ENCODE peak calls at places on chromosomes 7 and 10, in nine cellular contexts. One of them, this sample, is unnamed.

GRCh38 chr7:149261321-149261828 is 621 bp upstream of the ZNF783 start:
- DNase-seq in tibial nerve: peak
- DNase-seq in A549: peak
- DNase-seq in sigmoid colon: no peak
- DNase-seq in GM12878: no peak
- DNase-seq in suprapubic skin: no peak
- DNase-seq in stomach: no peak
- DNase-seq in ovary: no peak
- DNase-seq in SK-N-SH: peak
- DNase-seq in this sample: no peak

GRCh38 chr7:19957664-19958063 is 184.2 kb upstream of the TMEM196 start:
- DNase-seq in tibial nerve: no peak
- DNase-seq in A549: peak
- DNase-seq in sigmoid colon: no peak
- DNase-seq in GM12878: no peak
- DNase-seq in suprapubic skin: no peak
- DNase-seq in stomach: no peak
- DNase-seq in ovary: no peak
- DNase-seq in SK-N-SH: no peak
- DNase-seq in this sample: no peak

GRCh38 chr10:129466703-129467345 is at the start of gene MGMT:
- DNase-seq in tibial nerve: peak
- DNase-seq in A549: peak
- DNase-seq in sigmoid colon: peak
- DNase-seq in GM12878: peak
- DNase-seq in suprapubic skin: peak
- DNase-seq in stomach: peak
- DNase-seq in ovary: peak
- DNase-seq in SK-N-SH: peak
- DNase-seq in this sample: peak

GRCh38 chr7:64863021-64863420 is 40.1 kb upstream of the ZNF273 start:
- DNase-seq in tibial nerve: no peak
- DNase-seq in A549: no peak
- DNase-seq in sigmoid colon: no peak
- DNase-seq in GM12878: no peak
- DNase-seq in suprapubic skin: no peak
- DNase-seq in stomach: no peak
- DNase-seq in ovary: no peak
- DNase-seq in SK-N-SH: no peak
- DNase-seq in this sample: no peak

GRCh38 chr10:66228887-66229286 is 696.9 kb upstream of the LRRTM3 start:
- DNase-seq in tibial nerve: no peak
- DNase-seq in A549: no peak
- DNase-seq in sigmoid colon: no peak
- DNase-seq in GM12878: no peak
- DNase-seq in suprapubic skin: no peak
- DNase-seq in stomach: no peak
- DNase-seq in ovary: no peak
- DNase-seq in SK-N-SH: no peak
- DNase-seq in this sample: no peak

GRCh38 chr10:3239066-3239919 is 66.7 kb upstream of the PITRM1 start:
- DNase-seq in tibial nerve: peak
- DNase-seq in A549: peak
- DNase-seq in sigmoid colon: peak
- DNase-seq in GM12878: no peak
- DNase-seq in suprapubic skin: no peak
- DNase-seq in stomach: peak
- DNase-seq in ovary: peak
- DNase-seq in SK-N-SH: peak
- DNase-seq in this sample: no peak

GRCh38 chr7:5406957-5407930 is 16.4 kb downstream of the TNRC18 start:
- DNase-seq in tibial nerve: no peak
- DNase-seq in A549: no peak
- DNase-seq in sigmoid colon: no peak
- DNase-seq in GM12878: no peak
- DNase-seq in suprapubic skin: no peak
- DNase-seq in stomach: no peak
- DNase-seq in ovary: no peak
- DNase-seq in SK-N-SH: no peak
- DNase-seq in this sample: no peak

GRCh38 chr7:141027043-141027442 is 12.3 kb upstream of the MRPS33 start:
- DNase-seq in tibial nerve: no peak
- DNase-seq in A549: no peak
- DNase-seq in sigmoid colon: no peak
- DNase-seq in GM12878: no peak
- DNase-seq in suprapubic skin: no peak
- DNase-seq in stomach: no peak
- DNase-seq in ovary: no peak
- DNase-seq in SK-N-SH: no peak
- DNase-seq in this sample: no peak

GRCh38 chr7:120993575-120994191 is 5.2 kb downstream of the CPED1 start:
- DNase-seq in tibial nerve: no peak
- DNase-seq in A549: no peak
- DNase-seq in sigmoid colon: no peak
- DNase-seq in GM12878: no peak
- DNase-seq in suprapubic skin: no peak
- DNase-seq in stomach: no peak
- DNase-seq in ovary: no peak
- DNase-seq in SK-N-SH: no peak
- DNase-seq in this sample: no peak

GRCh38 chr7:2869981-2870380 is 25.9 kb upstream of the GNA12 start:
- DNase-seq in tibial nerve: no peak
- DNase-seq in A549: no peak
- DNase-seq in sigmoid colon: no peak
- DNase-seq in GM12878: no peak
- DNase-seq in suprapubic skin: no peak
- DNase-seq in stomach: no peak
- DNase-seq in ovary: peak
- DNase-seq in SK-N-SH: no peak
- DNase-seq in this sample: no peak

GRCh38 chr7:130071701-130072622 is 1.6 kb downstream of the KLHDC10 start:
- DNase-seq in tibial nerve: peak
- DNase-seq in A549: peak
- DNase-seq in sigmoid colon: peak
- DNase-seq in GM12878: peak
- DNase-seq in suprapubic skin: no peak
- DNase-seq in stomach: peak
- DNase-seq in ovary: peak
- DNase-seq in SK-N-SH: peak
- DNase-seq in this sample: no peak

GRCh38 chr7:6183006-6183405 is 89.4 kb downstream of the CYTH3 start:
- DNase-seq in tibial nerve: no peak
- DNase-seq in A549: no peak
- DNase-seq in sigmoid colon: no peak
- DNase-seq in GM12878: no peak
- DNase-seq in suprapubic skin: no peak
- DNase-seq in stomach: no peak
- DNase-seq in ovary: no peak
- DNase-seq in SK-N-SH: no peak
- DNase-seq in this sample: no peak

GRCh38 chr10:107398115-107398514 is 233.6 kb upstream of the SORCS1 start:
- DNase-seq in tibial nerve: no peak
- DNase-seq in A549: no peak
- DNase-seq in sigmoid colon: no peak
- DNase-seq in GM12878: no peak
- DNase-seq in suprapubic skin: no peak
- DNase-seq in stomach: no peak
- DNase-seq in ovary: no peak
- DNase-seq in SK-N-SH: no peak
- DNase-seq in this sample: no peak

GRCh38 chr10:121069061-121069850 is 218.1 kb downstream of the WDR11 start:
- DNase-seq in tibial nerve: no peak
- DNase-seq in A549: peak
- DNase-seq in sigmoid colon: no peak
- DNase-seq in GM12878: peak
- DNase-seq in suprapubic skin: no peak
- DNase-seq in stomach: no peak
- DNase-seq in ovary: no peak
- DNase-seq in SK-N-SH: no peak
- DNase-seq in this sample: no peak

GRCh38 chr7:74405899-74406512 is 47.7 kb upstream of the GTF2IRD1 start:
- DNase-seq in tibial nerve: no peak
- DNase-seq in A549: no peak
- DNase-seq in sigmoid colon: peak
- DNase-seq in GM12878: no peak
- DNase-seq in suprapubic skin: no peak
- DNase-seq in stomach: no peak
- DNase-seq in ovary: no peak
- DNase-seq in SK-N-SH: no peak
- DNase-seq in this sample: no peak

GRCh38 chr10:63414481-63415260 is 51.1 kb downstream of the JMJD1C start:
- DNase-seq in tibial nerve: no peak
- DNase-seq in A549: peak
- DNase-seq in sigmoid colon: no peak
- DNase-seq in GM12878: no peak
- DNase-seq in suprapubic skin: no peak
- DNase-seq in stomach: no peak
- DNase-seq in ovary: no peak
- DNase-seq in SK-N-SH: no peak
- DNase-seq in this sample: no peak

GRCh38 chr10:101031796-101032636 is 982 bp downstream of the SFXN3 start:
- DNase-seq in tibial nerve: peak
- DNase-seq in A549: peak
- DNase-seq in sigmoid colon: peak
- DNase-seq in GM12878: no peak
- DNase-seq in suprapubic skin: peak
- DNase-seq in stomach: peak
- DNase-seq in ovary: peak
- DNase-seq in SK-N-SH: peak
- DNase-seq in this sample: peak

GRCh38 chr10:49162761-49163160 is 25.4 kb downstream of the TMEM273 start:
- DNase-seq in tibial nerve: no peak
- DNase-seq in A549: no peak
- DNase-seq in sigmoid colon: no peak
- DNase-seq in GM12878: no peak
- DNase-seq in suprapubic skin: no peak
- DNase-seq in stomach: no peak
- DNase-seq in ovary: no peak
- DNase-seq in SK-N-SH: no peak
- DNase-seq in this sample: no peak

GRCh38 chr10:105837951-105838350 is 1196.9 kb downstream of the SORCS3 start:
- DNase-seq in tibial nerve: no peak
- DNase-seq in A549: no peak
- DNase-seq in sigmoid colon: no peak
- DNase-seq in GM12878: peak
- DNase-seq in suprapubic skin: no peak
- DNase-seq in stomach: no peak
- DNase-seq in ovary: no peak
- DNase-seq in SK-N-SH: peak
- DNase-seq in this sample: no peak
- H3K4me3 ChIP-seq in tibial nerve: peak
- H3K4me3 ChIP-seq in A549: peak
- H3K4me3 ChIP-seq in sigmoid colon: peak
- H3K4me3 ChIP-seq in GM12878: peak
- H3K4me3 ChIP-seq in suprapubic skin: peak
- H3K4me3 ChIP-seq in stomach: peak
- H3K4me3 ChIP-seq in ovary: peak
- H3K4me3 ChIP-seq in SK-N-SH: peak
- H3K4me3 ChIP-seq in this sample: peak

DNA sequence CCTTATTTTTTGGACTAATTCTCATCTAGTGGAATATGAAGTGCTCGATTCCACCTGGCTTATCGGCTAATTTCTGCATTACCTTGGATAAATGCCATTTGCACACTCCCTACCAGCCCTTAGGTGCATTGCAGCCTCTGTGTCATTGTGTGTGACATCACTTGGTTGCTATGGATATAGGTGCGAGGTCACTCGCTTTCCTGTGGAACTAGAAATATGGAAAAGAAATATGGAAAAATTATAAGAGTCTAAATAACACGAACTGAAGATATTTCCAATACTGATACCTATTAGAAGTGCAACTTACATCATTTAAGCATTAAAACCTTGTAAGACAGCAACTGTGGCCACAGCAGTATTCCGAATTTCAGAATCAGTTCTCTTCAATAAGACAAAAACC is 2.0 kb downstream of the YWHAG start:
- DNase-seq in tibial nerve: no peak
- DNase-seq in A549: peak
- DNase-seq in sigmoid colon: peak
- DNase-seq in GM12878: no peak
- DNase-seq in suprapubic skin: no peak
- DNase-seq in stomach: no peak
- DNase-seq in ovary: no peak
- DNase-seq in SK-N-SH: peak
- DNase-seq in this sample: no peak
- TF ChIP-seq CTCF in tibial nerve: no peak
- TF ChIP-seq CTCF in A549: no peak
- TF ChIP-seq CTCF in sigmoid colon: no peak
- TF ChIP-seq CTCF in GM12878: no peak
- TF ChIP-seq CTCF in suprapubic skin: no peak
- TF ChIP-seq CTCF in stomach: no peak
- TF ChIP-seq CTCF in ovary: no peak
- TF ChIP-seq CTCF in SK-N-SH: no peak
- TF ChIP-seq CTCF in this sample: peak

GRCh38 chr10:30639946-30640786 is 10.6 kb upstream of the LYZL2 start:
- DNase-seq in tibial nerve: no peak
- DNase-seq in A549: peak
- DNase-seq in sigmoid colon: no peak
- DNase-seq in GM12878: no peak
- DNase-seq in suprapubic skin: no peak
- DNase-seq in stomach: no peak
- DNase-seq in ovary: no peak
- DNase-seq in SK-N-SH: peak
- DNase-seq in this sample: no peak
- TF ChIP-seq EP300 in tibial nerve: no peak
- TF ChIP-seq EP300 in A549: no peak
- TF ChIP-seq EP300 in sigmoid colon: no peak
- TF ChIP-seq EP300 in GM12878: no peak
- TF ChIP-seq EP300 in suprapubic skin: no peak
- TF ChIP-seq EP300 in stomach: no peak
- TF ChIP-seq EP300 in ovary: no peak
- TF ChIP-seq EP300 in SK-N-SH: no peak
- TF ChIP-seq EP300 in this sample: no peak

GRCh38 chr7:27242580-27243339 is at the start of gene EVX1:
- DNase-seq in tibial nerve: no peak
- DNase-seq in A549: peak
- DNase-seq in sigmoid colon: no peak
- DNase-seq in GM12878: no peak
- DNase-seq in suprapubic skin: no peak
- DNase-seq in stomach: no peak
- DNase-seq in ovary: no peak
- DNase-seq in SK-N-SH: no peak
- DNase-seq in this sample: no peak

GRCh38 chr7:27243340-27244163 is 950 bp downstream of the EVX1 start:
- DNase-seq in tibial nerve: no peak
- DNase-seq in A549: no peak
- DNase-seq in sigmoid colon: no peak
- DNase-seq in GM12878: no peak
- DNase-seq in suprapubic skin: no peak
- DNase-seq in stomach: no peak
- DNase-seq in ovary: no peak
- DNase-seq in SK-N-SH: no peak
- DNase-seq in this sample: no peak

GRCh38 chr7:27245798-27246691 is 3.4 kb downstream of the EVX1 start:
- DNase-seq in tibial nerve: no peak
- DNase-seq in A549: no peak
- DNase-seq in sigmoid colon: no peak
- DNase-seq in GM12878: no peak
- DNase-seq in suprapubic skin: no peak
- DNase-seq in stomach: no peak
- DNase-seq in ovary: no peak
- DNase-seq in SK-N-SH: peak
- DNase-seq in this sample: no peak

GRCh38 chr7:27245124-27245797 is 2.7 kb downstream of the EVX1 start:
- DNase-seq in tibial nerve: no peak
- DNase-seq in A549: no peak
- DNase-seq in sigmoid colon: no peak
- DNase-seq in GM12878: no peak
- DNase-seq in suprapubic skin: no peak
- DNase-seq in stomach: no peak
- DNase-seq in ovary: no peak
- DNase-seq in SK-N-SH: peak
- DNase-seq in this sample: no peak

GRCh38 chr7:27244488-27245123 is 2.0 kb downstream of the EVX1 start:
- DNase-seq in tibial nerve: no peak
- DNase-seq in A549: no peak
- DNase-seq in sigmoid colon: no peak
- DNase-seq in GM12878: no peak
- DNase-seq in suprapubic skin: no peak
- DNase-seq in stomach: no peak
- DNase-seq in ovary: no peak
- DNase-seq in SK-N-SH: no peak
- DNase-seq in this sample: no peak
- H3K4me3 ChIP-seq in tibial nerve: no peak
- H3K4me3 ChIP-seq in A549: no peak
- H3K4me3 ChIP-seq in sigmoid colon: no peak
- H3K4me3 ChIP-seq in GM12878: no peak
- H3K4me3 ChIP-seq in suprapubic skin: no peak
- H3K4me3 ChIP-seq in stomach: no peak
- H3K4me3 ChIP-seq in ovary: no peak
- H3K4me3 ChIP-seq in SK-N-SH: no peak
- H3K4me3 ChIP-seq in this sample: no peak